ENCODE peak calls at places on chromosomes 7 and 10, in eight cellular contexts. One of them, this sample, is unnamed.

GRCh38 chr10:49605939-49606509 is 4.1 kb upstream of the SLC18A3 start:
- DNase-seq in adrenal gland: no peak
- DNase-seq in endothelial cell of umbilical vein: no peak
- DNase-seq in GM23338: no peak
- DNase-seq in neuronal stem cell: no peak
- DNase-seq in mesendoderm: no peak
- DNase-seq in adipocyte: no peak
- DNase-seq in right cardiac atrium: no peak
- DNase-seq in this sample: peak; percentile 76

GRCh38 chr10:21732067-21732772 is 198.2 kb downstream of the MLLT10 start:
- DNase-seq in adrenal gland: peak; percentile 76
- DNase-seq in endothelial cell of umbilical vein: peak; percentile 78
- DNase-seq in GM23338: peak; percentile 92
- DNase-seq in neuronal stem cell: peak; percentile 75
- DNase-seq in mesendoderm: peak; percentile 93
- DNase-seq in adipocyte: peak; percentile 83
- DNase-seq in right cardiac atrium: peak; percentile 57
- DNase-seq in this sample: no peak

GRCh38 chr7:2521952-2522591 is 2.5 kb downstream of the LFNG start:
- DNase-seq in adrenal gland: no peak
- DNase-seq in endothelial cell of umbilical vein: peak; percentile 48
- DNase-seq in GM23338: no peak
- DNase-seq in neuronal stem cell: no peak
- DNase-seq in mesendoderm: no peak
- DNase-seq in adipocyte: no peak
- DNase-seq in right cardiac atrium: peak; percentile 62
- DNase-seq in this sample: no peak

GRCh38 chr10:120477006-120477722 is 20.1 kb downstream of the PLPP4 start:
- DNase-seq in adrenal gland: no peak
- DNase-seq in endothelial cell of umbilical vein: no peak
- DNase-seq in GM23338: no peak
- DNase-seq in neuronal stem cell: no peak
- DNase-seq in mesendoderm: no peak
- DNase-seq in adipocyte: peak; percentile 66
- DNase-seq in right cardiac atrium: no peak
- DNase-seq in this sample: no peak

GRCh38 chr10:91049961-91050360 is 129.1 kb upstream of the ANKRD1 start:
- DNase-seq in adrenal gland: no peak
- DNase-seq in endothelial cell of umbilical vein: peak; percentile 30
- DNase-seq in GM23338: no peak
- DNase-seq in neuronal stem cell: no peak
- DNase-seq in mesendoderm: no peak
- DNase-seq in adipocyte: peak; percentile 38
- DNase-seq in right cardiac atrium: no peak
- DNase-seq in this sample: no peak

GRCh38 chr10:62597226-62597625 is 207.3 kb upstream of the ADO start:
- DNase-seq in adrenal gland: no peak
- DNase-seq in endothelial cell of umbilical vein: no peak
- DNase-seq in GM23338: no peak
- DNase-seq in neuronal stem cell: no peak
- DNase-seq in mesendoderm: no peak
- DNase-seq in adipocyte: peak; percentile 60
- DNase-seq in right cardiac atrium: no peak
- DNase-seq in this sample: no peak

GRCh38 chr7:149753370-149754233 is 19.8 kb downstream of the ZNF467 start:
- DNase-seq in adrenal gland: no peak
- DNase-seq in endothelial cell of umbilical vein: peak; percentile 55
- DNase-seq in GM23338: peak; percentile 74
- DNase-seq in neuronal stem cell: no peak
- DNase-seq in mesendoderm: peak; percentile 54
- DNase-seq in adipocyte: peak; percentile 68
- DNase-seq in right cardiac atrium: no peak
- DNase-seq in this sample: peak; percentile 83

GRCh38 chr7:140898794-140899548 is 25.8 kb downstream of the BRAF start:
- DNase-seq in adrenal gland: no peak
- DNase-seq in endothelial cell of umbilical vein: no peak
- DNase-seq in GM23338: peak; percentile 28
- DNase-seq in neuronal stem cell: no peak
- DNase-seq in mesendoderm: peak; percentile 3
- DNase-seq in adipocyte: peak; percentile 32
- DNase-seq in right cardiac atrium: no peak
- DNase-seq in this sample: no peak

GRCh38 chr10:45386657-45387056 is 12.6 kb downstream of the ALOX5 start:
- DNase-seq in adrenal gland: no peak
- DNase-seq in endothelial cell of umbilical vein: no peak
- DNase-seq in GM23338: no peak
- DNase-seq in neuronal stem cell: no peak
- DNase-seq in mesendoderm: peak; percentile 44
- DNase-seq in adipocyte: no peak
- DNase-seq in right cardiac atrium: no peak
- DNase-seq in this sample: no peak

GRCh38 chr7:116169060-116169459 is 41.3 kb upstream of the TES start:
- DNase-seq in adrenal gland: no peak
- DNase-seq in endothelial cell of umbilical vein: no peak
- DNase-seq in GM23338: no peak
- DNase-seq in neuronal stem cell: no peak
- DNase-seq in mesendoderm: no peak
- DNase-seq in adipocyte: peak; percentile 55
- DNase-seq in right cardiac atrium: no peak
- DNase-seq in this sample: no peak

GRCh38 chr10:59678884-59679301 is 30.8 kb downstream of the SLC16A9 start:
- DNase-seq in adrenal gland: peak; percentile 45
- DNase-seq in endothelial cell of umbilical vein: peak; percentile 24
- DNase-seq in GM23338: no peak
- DNase-seq in neuronal stem cell: no peak
- DNase-seq in mesendoderm: peak; percentile 55
- DNase-seq in adipocyte: peak; percentile 2
- DNase-seq in right cardiac atrium: no peak
- DNase-seq in this sample: no peak

GRCh38 chr10:11036424-11037011 is 18.8 kb downstream of the CELF2 start:
- DNase-seq in adrenal gland: peak; percentile 29
- DNase-seq in endothelial cell of umbilical vein: peak; percentile 84
- DNase-seq in GM23338: peak; percentile 77
- DNase-seq in neuronal stem cell: peak; percentile 33
- DNase-seq in mesendoderm: peak; percentile 79
- DNase-seq in adipocyte: peak; percentile 66
- DNase-seq in right cardiac atrium: no peak
- DNase-seq in this sample: no peak

GRCh38 chr7:110017405-110017804 is 1073.5 kb upstream of the LRRN3 start:
- DNase-seq in adrenal gland: no peak
- DNase-seq in endothelial cell of umbilical vein: no peak
- DNase-seq in GM23338: no peak
- DNase-seq in neuronal stem cell: no peak
- DNase-seq in mesendoderm: no peak
- DNase-seq in adipocyte: no peak
- DNase-seq in right cardiac atrium: no peak
- DNase-seq in this sample: no peak

GRCh38 chr7:119984247-119984646 is 288.7 kb upstream of the KCND2 start:
- DNase-seq in adrenal gland: no peak
- DNase-seq in endothelial cell of umbilical vein: no peak
- DNase-seq in GM23338: no peak
- DNase-seq in neuronal stem cell: no peak
- DNase-seq in mesendoderm: no peak
- DNase-seq in adipocyte: no peak
- DNase-seq in right cardiac atrium: no peak
- DNase-seq in this sample: no peak

GRCh38 chr7:31373337-31374289 is 33.1 kb upstream of the NEUROD6 start:
- DNase-seq in adrenal gland: peak; percentile 50
- DNase-seq in endothelial cell of umbilical vein: peak; percentile 24
- DNase-seq in GM23338: peak; percentile 88
- DNase-seq in neuronal stem cell: peak; percentile 63
- DNase-seq in mesendoderm: peak; percentile 92
- DNase-seq in adipocyte: peak; percentile 54
- DNase-seq in right cardiac atrium: peak; percentile 19
- DNase-seq in this sample: no peak

DNA sequence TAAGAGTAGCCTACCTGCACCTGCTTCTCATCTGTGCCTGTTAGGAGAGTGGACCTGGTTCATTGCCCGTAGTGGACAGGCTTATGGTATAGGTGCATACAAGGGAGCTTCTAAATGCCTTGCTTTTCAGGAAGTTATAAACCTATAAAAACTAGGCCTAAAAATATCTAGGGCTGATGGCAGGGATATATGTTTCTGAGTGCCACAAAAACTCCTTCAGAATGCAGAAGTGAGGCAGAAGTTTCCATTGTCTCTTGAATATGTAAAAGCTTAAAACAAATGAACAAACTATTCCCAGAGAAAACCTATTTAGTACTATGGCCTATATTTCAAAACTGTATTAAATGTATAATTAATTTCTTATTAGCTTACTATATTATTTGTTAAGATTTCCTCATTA is 91.8 kb downstream of the RNLS start:
- DNase-seq in adrenal gland: no peak
- DNase-seq in endothelial cell of umbilical vein: no peak
- DNase-seq in GM23338: no peak
- DNase-seq in neuronal stem cell: no peak
- DNase-seq in mesendoderm: no peak
- DNase-seq in adipocyte: no peak
- DNase-seq in right cardiac atrium: no peak
- DNase-seq in this sample: no peak
- H3K4me3 ChIP-seq in adrenal gland: no peak overlapping the region
- H3K4me3 ChIP-seq in endothelial cell of umbilical vein: no peak overlapping the region
- H3K4me3 ChIP-seq in GM23338: no peak overlapping the region
- H3K4me3 ChIP-seq in neuronal stem cell: no peak overlapping the region
- H3K4me3 ChIP-seq in mesendoderm: no peak overlapping the region
- H3K4me3 ChIP-seq in adipocyte: no peak overlapping the region
- H3K4me3 ChIP-seq in right cardiac atrium: no peak overlapping the region
- H3K4me3 ChIP-seq in this sample: no peak overlapping the region

GRCh38 chr10:100115011-100115770 is 33.5 kb upstream of the CPN1 start:
- DNase-seq in adrenal gland: no peak
- DNase-seq in endothelial cell of umbilical vein: no peak
- DNase-seq in GM23338: peak; percentile 70
- DNase-seq in neuronal stem cell: no peak
- DNase-seq in mesendoderm: no peak
- DNase-seq in adipocyte: no peak
- DNase-seq in right cardiac atrium: no peak
- DNase-seq in this sample: no peak
- H3K4me3 ChIP-seq in adrenal gland: no peak overlapping the region
- H3K4me3 ChIP-seq in endothelial cell of umbilical vein: no peak overlapping the region
- H3K4me3 ChIP-seq in GM23338: peak overlapping the region; percentile 46
- H3K4me3 ChIP-seq in neuronal stem cell: no peak overlapping the region
- H3K4me3 ChIP-seq in mesendoderm: no peak overlapping the region
- H3K4me3 ChIP-seq in adipocyte: no peak overlapping the region
- H3K4me3 ChIP-seq in right cardiac atrium: peak overlapping the region; percentile 34
- H3K4me3 ChIP-seq in this sample: no peak overlapping the region

DNA sequence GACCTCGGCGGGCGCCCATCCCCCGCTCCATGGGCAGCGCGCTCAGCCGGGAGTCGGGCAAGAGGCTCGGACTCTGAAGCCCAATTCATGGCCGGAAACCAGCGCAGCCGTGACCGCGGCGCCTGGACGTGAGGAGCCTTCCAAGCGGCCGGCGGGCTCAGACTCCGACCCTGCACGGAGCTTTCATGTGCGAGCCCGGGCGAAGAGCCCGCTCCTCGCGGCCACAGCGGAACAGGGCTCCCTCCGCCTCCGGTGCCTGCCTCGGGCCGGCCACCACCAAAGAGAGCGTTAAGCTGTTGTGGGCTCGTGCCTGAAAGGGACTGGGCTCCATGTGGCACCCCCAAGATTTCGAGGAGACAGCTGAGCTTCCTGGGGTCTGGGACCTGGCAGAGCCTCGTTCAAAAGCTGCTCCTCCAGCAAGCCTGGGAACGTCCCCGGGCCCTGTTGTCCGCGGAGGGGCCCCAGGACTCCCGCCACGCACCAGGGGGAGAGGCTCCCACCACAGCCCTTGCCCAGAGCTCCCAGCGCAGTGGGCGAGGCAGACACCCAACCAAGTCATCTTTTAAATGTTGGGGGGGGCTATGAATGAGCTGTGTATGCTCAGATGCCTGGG is 850 bp upstream of the GRID1 start:
- DNase-seq in adrenal gland: peak; percentile 13
- DNase-seq in endothelial cell of umbilical vein: no peak
- DNase-seq in GM23338: peak; percentile 71
- DNase-seq in neuronal stem cell: no peak
- DNase-seq in mesendoderm: no peak
- DNase-seq in adipocyte: peak; percentile 49
- DNase-seq in right cardiac atrium: peak; percentile 34
- DNase-seq in this sample: peak; percentile 86
- H3K4me3 ChIP-seq in adrenal gland: no peak overlapping the region
- H3K4me3 ChIP-seq in endothelial cell of umbilical vein: no peak overlapping the region
- H3K4me3 ChIP-seq in GM23338: peak overlapping the region; percentile 60
- H3K4me3 ChIP-seq in neuronal stem cell: peak overlapping the region; percentile 76
- H3K4me3 ChIP-seq in mesendoderm: no peak overlapping the region
- H3K4me3 ChIP-seq in adipocyte: no peak overlapping the region
- H3K4me3 ChIP-seq in right cardiac atrium: peak overlapping the region; percentile 65
- H3K4me3 ChIP-seq in this sample: peak overlapping the region; percentile 19

GRCh38 chr10:1648648-1649047 is 88.7 kb downstream of the ADARB2 start:
- DNase-seq in adrenal gland: no peak
- DNase-seq in endothelial cell of umbilical vein: no peak
- DNase-seq in GM23338: no peak
- DNase-seq in neuronal stem cell: no peak
- DNase-seq in mesendoderm: no peak
- DNase-seq in adipocyte: no peak
- DNase-seq in right cardiac atrium: no peak
- DNase-seq in this sample: no peak
- H3K4me3 ChIP-seq in adrenal gland: no peak overlapping the region
- H3K4me3 ChIP-seq in endothelial cell of umbilical vein: no peak overlapping the region
- H3K4me3 ChIP-seq in GM23338: no peak overlapping the region
- H3K4me3 ChIP-seq in neuronal stem cell: peak overlapping the region; percentile 22
- H3K4me3 ChIP-seq in mesendoderm: no peak overlapping the region
- H3K4me3 ChIP-seq in adipocyte: no peak overlapping the region
- H3K4me3 ChIP-seq in right cardiac atrium: no peak overlapping the region
- H3K4me3 ChIP-seq in this sample: no peak overlapping the region

GRCh38 chr10:79318369-79318768 is 28.9 kb upstream of the PPIF start:
- DNase-seq in adrenal gland: no peak
- DNase-seq in endothelial cell of umbilical vein: no peak
- DNase-seq in GM23338: no peak
- DNase-seq in neuronal stem cell: no peak
- DNase-seq in mesendoderm: no peak
- DNase-seq in adipocyte: no peak
- DNase-seq in right cardiac atrium: no peak
- DNase-seq in this sample: no peak
- H3K4me3 ChIP-seq in adrenal gland: no peak overlapping the region
- H3K4me3 ChIP-seq in endothelial cell of umbilical vein: no peak overlapping the region
- H3K4me3 ChIP-seq in GM23338: no peak overlapping the region
- H3K4me3 ChIP-seq in neuronal stem cell: no peak overlapping the region
- H3K4me3 ChIP-seq in mesendoderm: no peak overlapping the region
- H3K4me3 ChIP-seq in adipocyte: no peak overlapping the region
- H3K4me3 ChIP-seq in right cardiac atrium: no peak overlapping the region
- H3K4me3 ChIP-seq in this sample: no peak overlapping the region

GRCh38 chr10:30554443-30554831 is 75.1 kb downstream of the LYZL2 start:
- DNase-seq in adrenal gland: no peak
- DNase-seq in endothelial cell of umbilical vein: no peak
- DNase-seq in GM23338: no peak
- DNase-seq in neuronal stem cell: no peak
- DNase-seq in mesendoderm: no peak
- DNase-seq in adipocyte: no peak
- DNase-seq in right cardiac atrium: no peak
- DNase-seq in this sample: no peak
- H3K4me3 ChIP-seq in adrenal gland: no peak overlapping the region
- H3K4me3 ChIP-seq in endothelial cell of umbilical vein: peak overlapping the region; percentile 11
- H3K4me3 ChIP-seq in GM23338: peak overlapping the region; percentile 14
- H3K4me3 ChIP-seq in neuronal stem cell: no peak overlapping the region
- H3K4me3 ChIP-seq in mesendoderm: no peak overlapping the region
- H3K4me3 ChIP-seq in adipocyte: peak overlapping the region; percentile 69
- H3K4me3 ChIP-seq in right cardiac atrium: peak overlapping the region; percentile 30
- H3K4me3 ChIP-seq in this sample: no peak overlapping the region

DNA sequence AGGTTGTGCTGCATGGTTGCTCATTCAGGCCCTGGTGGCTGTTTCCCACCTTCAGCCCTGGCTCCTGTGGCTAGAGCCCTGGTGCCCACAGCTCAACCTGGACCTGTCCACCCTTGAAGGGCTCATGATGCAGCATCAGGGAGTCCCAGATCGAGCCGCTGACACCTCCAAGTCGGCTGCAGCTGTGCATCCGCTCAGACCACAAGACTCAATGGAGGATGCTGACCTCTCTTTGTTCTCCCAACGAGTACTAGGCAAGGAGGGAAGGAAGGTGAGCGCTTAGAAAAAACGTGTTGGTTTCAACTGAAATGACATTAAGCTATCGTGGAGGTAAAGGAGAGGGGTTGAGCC is 9.5 kb upstream of the C10orf95 start:
- DNase-seq in adrenal gland: no peak
- DNase-seq in endothelial cell of umbilical vein: no peak
- DNase-seq in GM23338: no peak
- DNase-seq in neuronal stem cell: no peak
- DNase-seq in mesendoderm: no peak
- DNase-seq in adipocyte: no peak
- DNase-seq in right cardiac atrium: no peak
- DNase-seq in this sample: no peak
- H3K4me3 ChIP-seq in adrenal gland: peak overlapping the region; percentile 29
- H3K4me3 ChIP-seq in endothelial cell of umbilical vein: no peak overlapping the region
- H3K4me3 ChIP-seq in GM23338: peak overlapping the region; percentile 85
- H3K4me3 ChIP-seq in neuronal stem cell: peak overlapping the region; percentile 33
- H3K4me3 ChIP-seq in mesendoderm: no peak overlapping the region
- H3K4me3 ChIP-seq in adipocyte: peak overlapping the region; percentile 72
- H3K4me3 ChIP-seq in right cardiac atrium: peak overlapping the region; percentile 60
- H3K4me3 ChIP-seq in this sample: no peak overlapping the region